ENCODE peak calls at places on chromosome 7, in six cellular contexts. One of them, this sample, is unnamed.

GRCh38 chr7:101688183-101688831 is 59.2 kb upstream of the MYL10 start:
- DNase-seq in GM20000: peak
- DNase-seq in LoVo: peak
- DNase-seq in activated T-cell treated with anti-CD3 and anti-CD28 coated beads, Interleukin-2, amount 50 U/mL, for 4 hours: peak
- DNase-seq in neural progenitor cell: peak
- DNase-seq in GM04503: no peak
- DNase-seq in this sample: peak

GRCh38 chr7:155336812-155337602 is 39.3 kb downstream of the INSIG1 start:
- DNase-seq in GM20000: no peak
- DNase-seq in LoVo: no peak
- DNase-seq in activated T-cell treated with anti-CD3 and anti-CD28 coated beads, Interleukin-2, amount 50 U/mL, for 4 hours: no peak
- DNase-seq in neural progenitor cell: no peak
- DNase-seq in GM04503: no peak
- DNase-seq in this sample: no peak

GRCh38 chr7:1691601-1692499 is 21.8 kb downstream of the ELFN1 start:
- DNase-seq in GM20000: no peak
- DNase-seq in LoVo: no peak
- DNase-seq in activated T-cell treated with anti-CD3 and anti-CD28 coated beads, Interleukin-2, amount 50 U/mL, for 4 hours: no peak
- DNase-seq in neural progenitor cell: no peak
- DNase-seq in GM04503: no peak
- DNase-seq in this sample: no peak

GRCh38 chr7:94031865-94032264 is 27.7 kb upstream of the BET1 start:
- DNase-seq in GM20000: no peak
- DNase-seq in LoVo: no peak
- DNase-seq in activated T-cell treated with anti-CD3 and anti-CD28 coated beads, Interleukin-2, amount 50 U/mL, for 4 hours: no peak
- DNase-seq in neural progenitor cell: no peak
- DNase-seq in GM04503: no peak
- DNase-seq in this sample: no peak

GRCh38 chr7:43462836-43463235 is 120.1 kb upstream of the STK17A start:
- DNase-seq in GM20000: no peak
- DNase-seq in LoVo: no peak
- DNase-seq in activated T-cell treated with anti-CD3 and anti-CD28 coated beads, Interleukin-2, amount 50 U/mL, for 4 hours: no peak
- DNase-seq in neural progenitor cell: no peak
- DNase-seq in GM04503: no peak
- DNase-seq in this sample: no peak

GRCh38 chr7:30468041-30468440 is 10.5 kb downstream of the NOD1 start:
- DNase-seq in GM20000: no peak
- DNase-seq in LoVo: no peak
- DNase-seq in activated T-cell treated with anti-CD3 and anti-CD28 coated beads, Interleukin-2, amount 50 U/mL, for 4 hours: no peak
- DNase-seq in neural progenitor cell: no peak
- DNase-seq in GM04503: no peak
- DNase-seq in this sample: no peak

GRCh38 chr7:102828291-102828690 is 79.5 kb downstream of the FAM185A start:
- DNase-seq in GM20000: no peak
- DNase-seq in LoVo: no peak
- DNase-seq in activated T-cell treated with anti-CD3 and anti-CD28 coated beads, Interleukin-2, amount 50 U/mL, for 4 hours: no peak
- DNase-seq in neural progenitor cell: no peak
- DNase-seq in GM04503: no peak
- DNase-seq in this sample: no peak

GRCh38 chr7:84738583-84739150 is 448.2 kb downstream of the SEMA3D start:
- DNase-seq in GM20000: no peak
- DNase-seq in LoVo: no peak
- DNase-seq in activated T-cell treated with anti-CD3 and anti-CD28 coated beads, Interleukin-2, amount 50 U/mL, for 4 hours: no peak
- DNase-seq in neural progenitor cell: no peak
- DNase-seq in GM04503: no peak
- DNase-seq in this sample: no peak

GRCh38 chr7:29346574-29346973 is 152.0 kb downstream of the CHN2 start:
- DNase-seq in GM20000: no peak
- DNase-seq in LoVo: no peak
- DNase-seq in activated T-cell treated with anti-CD3 and anti-CD28 coated beads, Interleukin-2, amount 50 U/mL, for 4 hours: no peak
- DNase-seq in neural progenitor cell: no peak
- DNase-seq in GM04503: no peak
- DNase-seq in this sample: no peak

GRCh38 chr7:27184342-27185012 is 555 bp downstream of the HOXA11 start:
- DNase-seq in GM20000: no peak
- DNase-seq in LoVo: no peak
- DNase-seq in activated T-cell treated with anti-CD3 and anti-CD28 coated beads, Interleukin-2, amount 50 U/mL, for 4 hours: no peak
- DNase-seq in neural progenitor cell: peak
- DNase-seq in GM04503: no peak
- DNase-seq in this sample: peak

GRCh38 chr7:22093936-22094335 is 148.2 kb upstream of the CDCA7L start:
- DNase-seq in GM20000: no peak
- DNase-seq in LoVo: no peak
- DNase-seq in activated T-cell treated with anti-CD3 and anti-CD28 coated beads, Interleukin-2, amount 50 U/mL, for 4 hours: no peak
- DNase-seq in neural progenitor cell: no peak
- DNase-seq in GM04503: no peak
- DNase-seq in this sample: no peak

GRCh38 chr7:34575006-34575405 is 83.0 kb upstream of the NPSR1 start:
- DNase-seq in GM20000: no peak
- DNase-seq in LoVo: no peak
- DNase-seq in activated T-cell treated with anti-CD3 and anti-CD28 coated beads, Interleukin-2, amount 50 U/mL, for 4 hours: no peak
- DNase-seq in neural progenitor cell: no peak
- DNase-seq in GM04503: no peak
- DNase-seq in this sample: no peak

GRCh38 chr7:45921381-45921698 is 268 bp upstream of the IGFBP3 start:
- DNase-seq in GM20000: no peak
- DNase-seq in LoVo: no peak
- DNase-seq in activated T-cell treated with anti-CD3 and anti-CD28 coated beads, Interleukin-2, amount 50 U/mL, for 4 hours: no peak
- DNase-seq in neural progenitor cell: no peak
- DNase-seq in GM04503: no peak
- DNase-seq in this sample: no peak

GRCh38 chr7:100119701-100120517 is 475 bp downstream of the CNPY4 start:
- DNase-seq in GM20000: peak
- DNase-seq in LoVo: no peak
- DNase-seq in activated T-cell treated with anti-CD3 and anti-CD28 coated beads, Interleukin-2, amount 50 U/mL, for 4 hours: peak
- DNase-seq in neural progenitor cell: peak
- DNase-seq in GM04503: peak
- DNase-seq in this sample: no peak

GRCh38 chr7:142345817-142346216 is 88.0 kb upstream of the PRSS58 start:
- DNase-seq in GM20000: no peak
- DNase-seq in LoVo: no peak
- DNase-seq in activated T-cell treated with anti-CD3 and anti-CD28 coated beads, Interleukin-2, amount 50 U/mL, for 4 hours: no peak
- DNase-seq in neural progenitor cell: no peak
- DNase-seq in GM04503: no peak
- DNase-seq in this sample: no peak

GRCh38 chr7:98194672-98195457 is 16.4 kb upstream of the BHLHA15 start:
- DNase-seq in GM20000: no peak
- DNase-seq in LoVo: no peak
- DNase-seq in activated T-cell treated with anti-CD3 and anti-CD28 coated beads, Interleukin-2, amount 50 U/mL, for 4 hours: no peak
- DNase-seq in neural progenitor cell: no peak
- DNase-seq in GM04503: no peak
- DNase-seq in this sample: no peak

GRCh38 chr7:105296491-105296890 is 92.2 kb downstream of the SRPK2 start:
- DNase-seq in GM20000: no peak
- DNase-seq in LoVo: no peak
- DNase-seq in activated T-cell treated with anti-CD3 and anti-CD28 coated beads, Interleukin-2, amount 50 U/mL, for 4 hours: no peak
- DNase-seq in neural progenitor cell: no peak
- DNase-seq in GM04503: no peak
- DNase-seq in this sample: no peak

GRCh38 chr7:130996205-130996840 is 262.3 kb upstream of the KLF14 start:
- DNase-seq in GM20000: no peak
- DNase-seq in LoVo: no peak
- DNase-seq in activated T-cell treated with anti-CD3 and anti-CD28 coated beads, Interleukin-2, amount 50 U/mL, for 4 hours: no peak
- DNase-seq in neural progenitor cell: no peak
- DNase-seq in GM04503: no peak
- DNase-seq in this sample: no peak

This sample was measured in natural killer cell.